ENCODE peak calls at places on chromosomes 4 and X, in eight cellular contexts. A is uterus, G is fibroblast of mammary gland, B is adrenal gland, H is ovary, T is right lobe of liver, U is cardiac muscle cell, M is foreskin fibroblast. F is an unnamed sample.

GRCh38 chr4:123452585-123452984 is 56.0 kb downstream of the SPRY1 start:
- DNase-seq in T (no peak), A (peak), U (peak), H (no peak), M (peak), B (peak), G (peak), F (peak)

GRCh38 chrX:1248381-1249061 is 20.1 kb upstream of the CSF2RA start:
- DNase-seq in U (no peak), G (no peak), M (no peak), H (no peak), T (no peak), B (no peak), A (no peak), F (no peak)

GRCh38 chrX:120477453-120477852 is 8.4 kb upstream of the LAMP2 start:
- DNase-seq in H (no peak), G (no peak), T (no peak), B (no peak), U (no peak), A (no peak), M (no peak), F (peak)

GRCh38 chr4:43471950-43472349 is 579.4 kb downstream of the GRXCR1 start:
- DNase-seq in T (no peak), H (no peak), B (no peak), G (peak), M (no peak), U (no peak), A (no peak), F (no peak)

GRCh38 chr4:48071171-48071570 is 54.6 kb downstream of the NIPAL1 start:
- DNase-seq in U (peak), H (no peak), T (no peak), G (no peak), B (no peak), M (no peak), A (no peak), F (no peak)

GRCh38 chr4:84956014-84956413 is 10.5 kb downstream of the WDFY3 start:
- DNase-seq in M (no peak), A (no peak), G (no peak), B (no peak), H (no peak), U (no peak), T (no peak), F (no peak)

GRCh38 chr4:153154010-153154975 is 50.0 kb upstream of the TRIM2 start:
- DNase-seq in T (no peak), A (no peak), H (no peak), G (peak), M (peak), B (no peak), U (peak), F (no peak)

GRCh38 chr4:76197971-76198410 is 15.6 kb downstream of the SCARB2 start:
- DNase-seq in T (no peak), U (peak), B (no peak), G (peak), H (peak), A (peak), M (peak), F (no peak)

GRCh38 chr4:148397006-148397673 is 45.1 kb downstream of the NR3C2 start:
- DNase-seq in H (no peak), U (no peak), A (no peak), B (no peak), T (no peak), M (no peak), G (no peak), F (no peak)

GRCh38 chr4:61662362-61662761 is 462.2 kb downstream of the ADGRL3 start:
- DNase-seq in B (no peak), H (no peak), M (no peak), U (no peak), A (no peak), G (no peak), T (no peak), F (no peak)

GRCh38 chr4:8410641-8411271 is 29.8 kb downstream of the ACOX3 start:
- DNase-seq in T (no peak), G (peak), U (peak), M (peak), B (no peak), A (peak), H (peak), F (no peak)

GRCh38 chrX:85114776-85115175 is 111.1 kb downstream of the APOOL start:
- DNase-seq in A (no peak), B (no peak), G (no peak), M (no peak), H (no peak), U (no peak), T (no peak), F (no peak)

GRCh38 chrX:24619647-24620046 is 27.5 kb downstream of the PCYT1B start:
- DNase-seq in M (peak), U (peak), A (no peak), B (peak), G (peak), T (no peak), H (peak), F (no peak)

GRCh38 chr4:110005461-110006056 is 92.9 kb downstream of the EGF start:
- DNase-seq in U (peak), B (no peak), H (no peak), A (no peak), G (peak), T (no peak), M (peak), F (no peak)

GRCh38 chrX:68570598-68570997 is 71.7 kb downstream of the YIPF6 start:
- DNase-seq in H (no peak), B (no peak), A (no peak), U (no peak), M (no peak), T (no peak), G (no peak), F (no peak)

GRCh38 chrX:72348247-72348979 is 42.7 kb upstream of the CITED1 start:
- DNase-seq in T (no peak), M (no peak), A (no peak), H (no peak), G (no peak), B (no peak), U (no peak), F (no peak)

GRCh38 chrX:40299028-40299479 is 201.3 kb upstream of the BCOR start:
- DNase-seq in B (no peak), G (no peak), M (no peak), U (peak), T (no peak), H (peak), A (peak), F (no peak)

GRCh38 chrX:40459576-40460158 is 121.1 kb upstream of the ATP6AP2 start:
- DNase-seq in B (no peak), H (no peak), A (no peak), T (no peak), G (no peak), M (no peak), U (no peak), F (no peak)

GRCh38 chr4:2962099-2962455 is 1.1 kb downstream of the NOP14 start:
- DNase-seq in T (no peak), H (no peak), B (no peak), U (no peak), M (no peak), A (no peak), G (no peak), F (no peak)

GRCh38 chr4:24770111-24770584 is 25.2 kb upstream of the SOD3 start:
- DNase-seq in A (no peak), G (peak), T (no peak), M (peak), H (no peak), B (no peak), U (peak), F (no peak)

GRCh38 chrX:40821780-40822179 is 86.4 kb upstream of the MED14 start:
- DNase-seq in T (no peak), U (peak), A (no peak), B (no peak), M (no peak), G (no peak), H (no peak), F (no peak)

GRCh38 chr4:61785766-61786165 is 585.6 kb downstream of the ADGRL3 start:
- DNase-seq in B (no peak), A (no peak), M (no peak), H (no peak), U (no peak), G (no peak), T (no peak), F (no peak)

GRCh38 chr4:16085822-16086221 is 2.0 kb upstream of the PROM1 start:
- DNase-seq in M (no peak), B (no peak), U (no peak), A (no peak), T (no peak), G (no peak), H (no peak), F (no peak)

GRCh38 chr4:9918475-9918874 is 102.8 kb downstream of the SLC2A9 start:
- DNase-seq in H (no peak), A (no peak), U (no peak), T (no peak), M (no peak), B (no peak), G (no peak), F (no peak)

GRCh38 chrX:10235851-10236250 is 79.1 kb downstream of the CLCN4 start:
- DNase-seq in H (no peak), A (no peak), G (peak), B (no peak), M (peak), T (no peak), U (peak), F (no peak)

GRCh38 chr4:3297066-3297859 is 4.4 kb downstream of the RGS12 start:
- DNase-seq in M (no peak), B (peak), G (no peak), A (no peak), T (peak), U (no peak), H (no peak), F (no peak)

GRCh38 chr4:112859456-112860184 is 189.8 kb upstream of the ANK2 start:
- DNase-seq in G (no peak), U (no peak), H (no peak), M (no peak), A (no peak), T (no peak), B (no peak), F (no peak)

GRCh38 chrX:130171446-130172126 is at the start of gene RAB33A:
- DNase-seq in M (no peak), U (peak), G (no peak), B (peak), H (peak), A (no peak), T (no peak), F (no peak)

GRCh38 chr4:52704676-52705075 is 45.6 kb upstream of the USP46 start:
- DNase-seq in U (peak), T (no peak), A (no peak), G (peak), M (no peak), B (no peak), H (no peak), F (no peak)

GRCh38 chr4:62544428-62544827 is 1344.3 kb downstream of the ADGRL3 start:
- DNase-seq in U (peak), T (no peak), A (no peak), G (peak), B (no peak), H (no peak), M (no peak), F (no peak)

GRCh38 chr4:55348436-55348835 is 2.4 kb downstream of the SRD5A3 start:
- DNase-seq in M (peak), T (no peak), B (no peak), H (no peak), G (peak), A (no peak), U (no peak), F (no peak)

GRCh38 chr4:1413687-1414479 is 7.6 kb upstream of the NKX1-1 start:
- DNase-seq in M (no peak), H (no peak), G (no peak), T (no peak), B (no peak), A (no peak), U (no peak), F (no peak)

GRCh38 chrX:40314070-40314469 is 216.3 kb upstream of the BCOR start:
- DNase-seq in M (no peak), B (no peak), G (no peak), A (no peak), H (no peak), T (no peak), U (peak), F (no peak)

GRCh38 chr4:98613453-98614075 is 44.8 kb downstream of the TSPAN5 start:
- DNase-seq in M (no peak), T (no peak), B (no peak), G (peak), H (no peak), A (no peak), U (peak), F (no peak)

GRCh38 chrX:71623714-71624113 is 5.4 kb upstream of the CXCR3 start:
- DNase-seq in M (no peak), H (no peak), U (no peak), G (no peak), B (no peak), A (no peak), T (no peak), F (no peak)

GRCh38 chrX:97909245-97909644 is 1025.5 kb downstream of the RPA4 start:
- DNase-seq in M (no peak), A (no peak), U (no peak), B (no peak), G (no peak), T (no peak), H (no peak), F (no peak)

GRCh38 chr4:88517825-88518224 is 5.8 kb downstream of the PYURF start:
- DNase-seq in M (no peak), G (no peak), U (no peak), T (no peak), B (no peak), A (no peak), H (no peak), F (no peak)

DNA sequence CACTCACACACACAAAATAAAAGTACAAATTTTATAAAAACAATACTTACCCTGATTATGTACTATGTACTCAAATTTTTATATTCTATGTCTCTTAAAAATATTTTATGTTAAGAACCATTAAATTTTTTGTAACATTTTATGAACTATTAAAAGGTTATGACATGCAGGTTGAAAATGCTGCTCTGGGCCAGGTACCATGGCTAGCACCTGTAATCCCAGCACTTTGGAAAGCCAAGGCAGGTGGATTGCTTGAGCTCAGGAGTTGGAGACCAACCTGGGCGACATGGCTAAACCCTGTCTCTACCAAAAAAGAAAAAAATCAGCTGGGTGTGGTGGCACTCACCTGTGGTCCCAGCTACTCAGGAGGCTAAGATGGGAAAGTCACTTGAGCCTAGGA is 29.4 kb upstream of the SPINK2 start:
- DNase-seq in U (no peak), G (no peak), T (no peak), H (no peak), B (no peak), M (no peak), A (no peak), F (no peak)
- H3K4me3 ChIP-seq in U (no peak), G (no peak), T (no peak), H (no peak), B (no peak), M (no peak), A (no peak), F (no peak)

GRCh38 chrX:106902684-106903083 is 457 bp downstream of the RIPPLY1 start:
- DNase-seq in G (no peak), B (no peak), U (no peak), T (peak), H (no peak), M (no peak), A (no peak), F (no peak)
- TF ChIP-seq CTCF in G (no peak), B (no peak), U (no peak), T (no peak), H (no peak), M (no peak), A (no peak), F (no peak)

GRCh38 chr4:53777244-53777984 is 186.1 kb upstream of the LNX1 start:
- DNase-seq in U (peak), A (peak), H (no peak), G (peak), T (no peak), B (no peak), M (peak), F (no peak)
- H3K4me3 ChIP-seq in U (no peak), A (no peak), H (no peak), G (no peak), T (no peak), B (no peak), M (no peak), F (no peak)

GRCh38 chrX:135629342-135629741 is 84.1 kb upstream of the CT45A1 start:
- DNase-seq in B (no peak), A (no peak), M (no peak), H (no peak), T (no peak), U (no peak), G (no peak), F (no peak)

DNA sequence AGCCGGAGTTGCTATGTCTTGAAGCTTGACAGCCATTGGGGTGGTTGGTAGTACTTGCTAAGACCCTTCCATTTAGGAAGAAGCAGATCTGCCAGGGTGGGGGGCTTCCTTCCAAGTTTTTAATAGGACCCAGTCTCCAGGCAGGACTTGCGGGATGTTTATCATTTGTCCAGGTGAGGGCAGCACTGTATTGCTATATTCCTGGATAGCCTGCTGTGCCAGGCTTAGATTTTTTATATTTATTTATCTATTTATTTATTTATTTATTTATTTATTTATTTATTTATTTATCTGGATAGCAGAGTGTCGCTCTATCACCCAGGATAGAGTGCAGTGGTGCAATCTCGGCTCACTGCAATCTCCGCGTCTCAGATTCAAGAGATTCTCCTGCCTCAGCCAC is 87.4 kb upstream of the CT45A1 start:
- DNase-seq in G (peak), M (no peak), U (peak), A (no peak), T (no peak), B (no peak), H (no peak), F (no peak)
- TF ChIP-seq CTCF in G (no peak), M (no peak), U (no peak), A (no peak), T (no peak), B (no peak), H (no peak), F (peak)

GRCh38 chr4:71553605-71554004 is 214.8 kb downstream of the SLC4A4 start:
- DNase-seq in B (no peak), A (no peak), U (peak), T (no peak), G (peak), H (no peak), M (no peak), F (no peak)
- H3K4me3 ChIP-seq in B (no peak), A (no peak), U (no peak), T (no peak), G (no peak), H (no peak), M (no peak), F (no peak)

DNA sequence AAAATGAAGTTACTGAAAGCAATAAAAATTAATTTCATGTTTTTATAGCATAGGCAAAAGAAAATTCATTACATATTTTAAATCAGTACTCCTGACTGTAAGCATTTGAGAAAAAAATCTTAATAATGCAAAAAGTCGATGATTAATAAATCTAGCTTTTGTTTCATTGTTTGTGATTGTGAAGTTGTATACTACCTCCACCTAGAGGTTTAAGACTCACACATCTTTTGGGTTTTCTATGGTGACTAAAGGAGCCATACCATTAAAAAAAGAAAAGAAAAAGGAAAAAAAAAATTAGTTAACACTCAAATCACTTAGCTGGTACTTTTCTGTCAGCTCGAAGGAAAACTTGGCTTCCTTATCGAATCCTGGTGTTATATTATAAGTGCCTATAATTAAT is 2.0 kb downstream of the GABRA2 start:
- DNase-seq in G (no peak), T (no peak), M (no peak), H (no peak), A (no peak), U (no peak), B (no peak), F (no peak)
- TF ChIP-seq CTCF in G (no peak), T (no peak), M (no peak), H (no peak), A (no peak), U (no peak), B (no peak), F (no peak)